ENCODE peak calls at places on chromosomes 13 and 19, in ten cellular contexts. L, D, K, A, S, Y, Z, R, J and P are unnamed samples.

GRCh38 chr19:35776102-35776788 is 881 bp downstream of the ARHGAP33 start:
- DNase-seq in L (no peak), D (no peak), K (no peak), A (no peak), S (no peak), Y (no peak), Z (no peak), R (no peak), J (no peak), P (no peak)

GRCh38 chr19:1069009-1069779 is 2.2 kb downstream of the ARHGAP45 start:
- DNase-seq in L (peak; percentile 76), D (peak; percentile 72), K (peak; percentile 97), A (peak; percentile 69), S (no peak), Y (no peak), Z (no peak), R (peak; percentile 73), J (no peak), P (no peak)

GRCh38 chr19:3798137-3798536 is 12.0 kb upstream of the MATK start:
- DNase-seq in L (no peak), D (no peak), K (no peak), A (no peak), S (no peak), Y (no peak), Z (no peak), R (no peak), J (no peak), P (no peak)

GRCh38 chr19:42290523-42291436 is 11.2 kb upstream of the PRR19 start:
- DNase-seq in L (no peak), D (no peak), K (peak; percentile 84), A (no peak), S (peak; percentile 52), Y (no peak), Z (peak; percentile 88), R (no peak), J (peak; percentile 45), P (no peak)

GRCh38 chr19:42366676-42367075 is 23.4 kb downstream of the CNFN start:
- DNase-seq in L (no peak), D (no peak), K (no peak), A (no peak), S (peak; percentile 78), Y (no peak), Z (no peak), R (peak; percentile 61), J (no peak), P (no peak)

GRCh38 chr19:13208964-13209796 is 59.0 kb downstream of the IER2 start:
- DNase-seq in L (no peak), D (no peak), K (peak; percentile 85), A (no peak), S (no peak), Y (no peak), Z (no peak), R (no peak), J (peak; percentile 70), P (no peak)

GRCh38 chr19:13070425-13071140 is 32.1 kb downstream of the LYL1 start:
- DNase-seq in L (no peak), D (no peak), K (no peak), A (no peak), S (no peak), Y (no peak), Z (no peak), R (no peak), J (no peak), P (no peak)

GRCh38 chr13:99339736-99340392 is 32.7 kb upstream of the GPR183 start:
- DNase-seq in L (no peak), D (no peak), K (no peak), A (no peak), S (no peak), Y (no peak), Z (no peak), R (no peak), J (no peak), P (no peak)

GRCh38 chr13:43263047-43263446 is 239.7 kb downstream of the DNAJC15 start:
- DNase-seq in L (no peak), D (no peak), K (no peak), A (no peak), S (no peak), Y (no peak), Z (no peak), R (no peak), J (no peak), P (no peak)

GRCh38 chr19:2922987-2923386 is 21.8 kb downstream of the ZNF77 start:
- DNase-seq in L (no peak), D (no peak), K (no peak), A (no peak), S (no peak), Y (no peak), Z (no peak), R (no peak), J (peak; percentile 49), P (no peak)

GRCh38 chr13:35332134-35332533 is 144.4 kb downstream of the MAB21L1 start:
- DNase-seq in L (no peak), D (no peak), K (no peak), A (no peak), S (no peak), Y (no peak), Z (no peak), R (no peak), J (no peak), P (no peak)

GRCh38 chr13:51644649-51645048 is 60.4 kb downstream of the WDFY2 start:
- DNase-seq in L (no peak), D (no peak), K (no peak), A (no peak), S (no peak), Y (peak; percentile 48), Z (no peak), R (no peak), J (no peak), P (peak; percentile 15)

GRCh38 chr19:55249841-55250240 is 9.0 kb downstream of the PPP6R1 start:
- DNase-seq in L (no peak), D (no peak), K (peak; percentile 70), A (no peak), S (no peak), Y (no peak), Z (no peak), R (no peak), J (no peak), P (no peak)

GRCh38 chr19:55250262-55251036 is 8.4 kb downstream of the PPP6R1 start:
- DNase-seq in L (no peak), D (no peak), K (no peak), A (no peak), S (no peak), Y (no peak), Z (no peak), R (no peak), J (no peak), P (no peak)

GRCh38 chr19:55247621-55248099 is 11.2 kb downstream of the PPP6R1 start:
- DNase-seq in L (no peak), D (peak; percentile 50), K (peak; percentile 69), A (peak; percentile 75), S (no peak), Y (peak; percentile 32), Z (peak; percentile 71), R (peak; percentile 57), J (no peak), P (peak; percentile 76)

GRCh38 chr19:55248166-55248675 is 10.6 kb downstream of the PPP6R1 start:
- DNase-seq in L (no peak), D (no peak), K (no peak), A (no peak), S (peak; percentile 33), Y (no peak), Z (peak; percentile 69), R (no peak), J (no peak), P (no peak)

GRCh38 chr19:55248704-55249103 is 10.1 kb downstream of the PPP6R1 start:
- DNase-seq in L (no peak), D (no peak), K (no peak), A (no peak), S (no peak), Y (no peak), Z (peak; percentile 43), R (no peak), J (no peak), P (no peak)
- H3K27ac ChIP-seq in L (no peak overlapping the region), D (peak overlapping the region; percentile 31), K (no peak overlapping the region), A (no peak overlapping the region), S (peak overlapping the region; percentile 71), Y (no peak overlapping the region), Z (peak overlapping the region; percentile 30), R (no peak overlapping the region), J (no peak overlapping the region), P (peak overlapping the region; percentile 99)

GRCh38 chr13:25571237-25571636 is 199.5 kb downstream of the ATP8A2 start:
- DNase-seq in L (no peak), D (no peak), K (no peak), A (no peak), S (no peak), Y (no peak), Z (no peak), R (no peak), J (no peak), P (no peak)

GRCh38 chr13:25570185-25570584 is 198.4 kb downstream of the ATP8A2 start:
- DNase-seq in L (no peak), D (no peak), K (no peak), A (no peak), S (no peak), Y (no peak), Z (no peak), R (no peak), J (no peak), P (no peak)

GRCh38 chr13:25575562-25575961 is 203.8 kb downstream of the ATP8A2 start:
- DNase-seq in L (no peak), D (no peak), K (no peak), A (no peak), S (no peak), Y (no peak), Z (no peak), R (no peak), J (no peak), P (no peak)

GRCh38 chr13:25574437-25575426 is 203.0 kb downstream of the ATP8A2 start:
- DNase-seq in L (peak; percentile 62), D (peak; percentile 15), K (no peak), A (peak; percentile 84), S (peak; percentile 90), Y (peak; percentile 89), Z (peak; percentile 61), R (peak; percentile 71), J (peak; percentile 83), P (peak; percentile 51)
- TF ChIP-seq CTCF in L (peak; percentile 64), D (peak; percentile 89), K (peak; percentile 51), A (peak; percentile 61), S (peak; percentile 89), Y (peak; percentile 98), Z (peak; percentile 83), R (peak; percentile 83), J (peak; percentile 94), P (peak; percentile 88)

DNA sequence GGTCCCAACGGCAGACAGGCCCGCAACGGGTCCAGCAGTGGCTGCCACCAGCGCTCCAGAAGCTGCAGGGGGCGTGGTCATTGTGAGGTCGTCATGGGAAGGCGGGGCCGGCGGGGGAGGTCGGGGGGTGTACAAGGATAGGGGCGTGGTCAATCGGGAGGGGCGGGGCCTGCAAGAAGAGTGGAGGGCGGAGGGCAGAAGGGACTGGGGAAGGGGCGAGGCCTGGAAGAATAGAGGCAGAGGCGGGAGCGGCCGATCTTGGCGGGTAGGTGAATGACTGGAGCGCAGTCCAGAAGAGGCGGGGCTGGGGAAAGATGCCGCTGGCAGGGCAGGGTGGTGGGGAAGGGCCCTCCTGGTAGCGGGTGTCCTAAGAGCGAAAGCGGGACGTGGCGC is 4.3 kb downstream of the FUZ start:
- DNase-seq in L (peak; percentile 95), D (peak; percentile 96), K (peak; percentile 96), A (peak; percentile 97), S (peak; percentile 97), Y (peak; percentile 68), Z (peak; percentile 99), R (peak; percentile 95), J (peak; percentile 98), P (peak; percentile 92)
- H3K27ac ChIP-seq in L (peak overlapping the region; percentile 94), D (peak overlapping the region; percentile 89), K (peak overlapping the region; percentile 81), A (peak overlapping the region; percentile 52), S (peak overlapping the region; percentile 7), Y (no peak overlapping the region), Z (peak overlapping the region; percentile 78), R (peak overlapping the region; percentile 89), J (no peak overlapping the region), P (peak overlapping the region; percentile 84)

GRCh38 chr19:46404039-46404883 is 9.1 kb downstream of the CCDC8 start:
- DNase-seq in L (peak; percentile 59), D (peak; percentile 48), K (peak; percentile 61), A (peak; percentile 82), S (peak; percentile 76), Y (no peak), Z (no peak), R (peak; percentile 58), J (peak; percentile 83), P (no peak)
- TF ChIP-seq CTCF in L (peak; percentile 12), D (peak; percentile 18), K (no peak), A (no peak), S (peak; percentile 56), Y (no peak), Z (no peak), R (no peak), J (no peak), P (peak; percentile 15)